ENCODE peak calls at places on chromosome 1, in five cellular contexts. One of them, this sample, is unnamed.

GRCh38 chr1:91502882-91503184 is 2.2 kb downstream of the CDC7 start:
- DNase-seq in HepG2: peak; percentile 83
- DNase-seq in HCT116: no peak
- DNase-seq in SK-N-SH: no peak
- DNase-seq in K562: peak; percentile 68
- DNase-seq in this sample: no peak

GRCh38 chr1:236058141-236058626 is 6.7 kb downstream of the NID1 start:
- DNase-seq in K562: no peak
- DNase-seq in SK-N-SH: peak; percentile 75
- DNase-seq in HepG2: no peak
- DNase-seq in HCT116: no peak
- DNase-seq in this sample: peak; percentile 83

GRCh38 chr1:116516631-116517030 is 54.2 kb downstream of the CD58 start:
- DNase-seq in HepG2: no peak
- DNase-seq in HCT116: no peak
- DNase-seq in SK-N-SH: no peak
- DNase-seq in K562: no peak
- DNase-seq in this sample: no peak

GRCh38 chr1:24636661-24637357 is 6.3 kb upstream of the SRRM1 start:
- DNase-seq in HepG2: no peak
- DNase-seq in SK-N-SH: no peak
- DNase-seq in K562: no peak
- DNase-seq in HCT116: no peak
- DNase-seq in this sample: no peak

GRCh38 chr1:17010601-17011438 is 908 bp downstream of the ATP13A2 start:
- DNase-seq in K562: peak; percentile 22
- DNase-seq in HepG2: no peak
- DNase-seq in SK-N-SH: peak; percentile 77
- DNase-seq in HCT116: no peak
- DNase-seq in this sample: no peak

GRCh38 chr1:47694011-47694890 is 256.4 kb downstream of the FOXD2 start:
- DNase-seq in HCT116: no peak
- DNase-seq in K562: no peak
- DNase-seq in HepG2: no peak
- DNase-seq in SK-N-SH: peak; percentile 45
- DNase-seq in this sample: no peak

GRCh38 chr1:36486436-36487335 is 4.0 kb upstream of the CSF3R start:
- DNase-seq in SK-N-SH: no peak
- DNase-seq in K562: peak; percentile 48
- DNase-seq in HCT116: no peak
- DNase-seq in HepG2: peak; percentile 98
- DNase-seq in this sample: no peak

GRCh38 chr1:207828485-207829158 is 76.8 kb downstream of the CD46 start:
- DNase-seq in HCT116: peak; percentile 73
- DNase-seq in HepG2: peak; percentile 87
- DNase-seq in K562: peak; percentile 91
- DNase-seq in SK-N-SH: peak; percentile 64
- DNase-seq in this sample: peak; percentile 81

GRCh38 chr1:55244476-55245109 is 29.4 kb upstream of the USP24 start:
- DNase-seq in HCT116: no peak
- DNase-seq in HepG2: peak; percentile 3
- DNase-seq in SK-N-SH: no peak
- DNase-seq in K562: no peak
- DNase-seq in this sample: no peak

GRCh38 chr1:1344672-1345361 is 4.4 kb downstream of the DVL1 start:
- DNase-seq in HepG2: no peak
- DNase-seq in HCT116: peak; percentile 95
- DNase-seq in SK-N-SH: peak; percentile 85
- DNase-seq in K562: peak; percentile 58
- DNase-seq in this sample: no peak

GRCh38 chr1:186286615-186287317 is 88.3 kb downstream of the TPR start:
- DNase-seq in SK-N-SH: no peak
- DNase-seq in HepG2: no peak
- DNase-seq in HCT116: no peak
- DNase-seq in K562: no peak
- DNase-seq in this sample: no peak

GRCh38 chr1:152449661-152450060 is 35.6 kb upstream of the CRNN start:
- DNase-seq in SK-N-SH: no peak
- DNase-seq in HCT116: no peak
- DNase-seq in K562: no peak
- DNase-seq in HepG2: no peak
- DNase-seq in this sample: no peak

GRCh38 chr1:205538211-205538840 is 33.9 kb downstream of the CDK18 start:
- DNase-seq in K562: no peak
- DNase-seq in HCT116: no peak
- DNase-seq in HepG2: no peak
- DNase-seq in SK-N-SH: no peak
- DNase-seq in this sample: no peak

GRCh38 chr1:234533034-234533571 is 54.1 kb upstream of the TARBP1 start:
- DNase-seq in SK-N-SH: no peak
- DNase-seq in HCT116: no peak
- DNase-seq in HepG2: no peak
- DNase-seq in K562: no peak
- DNase-seq in this sample: no peak

GRCh38 chr1:230864441-230864840 is 3.9 kb downstream of the C1orf198 start:
- DNase-seq in SK-N-SH: no peak
- DNase-seq in K562: no peak
- DNase-seq in HepG2: no peak
- DNase-seq in HCT116: no peak
- DNase-seq in this sample: no peak
- TF ChIP-seq ZBTB33 in SK-N-SH: no peak
- TF ChIP-seq ZBTB33 in K562: no peak
- TF ChIP-seq ZBTB33 in HepG2: no peak
- TF ChIP-seq ZBTB33 in HCT116: no peak
- TF ChIP-seq ZBTB33 in this sample: no peak

DNA sequence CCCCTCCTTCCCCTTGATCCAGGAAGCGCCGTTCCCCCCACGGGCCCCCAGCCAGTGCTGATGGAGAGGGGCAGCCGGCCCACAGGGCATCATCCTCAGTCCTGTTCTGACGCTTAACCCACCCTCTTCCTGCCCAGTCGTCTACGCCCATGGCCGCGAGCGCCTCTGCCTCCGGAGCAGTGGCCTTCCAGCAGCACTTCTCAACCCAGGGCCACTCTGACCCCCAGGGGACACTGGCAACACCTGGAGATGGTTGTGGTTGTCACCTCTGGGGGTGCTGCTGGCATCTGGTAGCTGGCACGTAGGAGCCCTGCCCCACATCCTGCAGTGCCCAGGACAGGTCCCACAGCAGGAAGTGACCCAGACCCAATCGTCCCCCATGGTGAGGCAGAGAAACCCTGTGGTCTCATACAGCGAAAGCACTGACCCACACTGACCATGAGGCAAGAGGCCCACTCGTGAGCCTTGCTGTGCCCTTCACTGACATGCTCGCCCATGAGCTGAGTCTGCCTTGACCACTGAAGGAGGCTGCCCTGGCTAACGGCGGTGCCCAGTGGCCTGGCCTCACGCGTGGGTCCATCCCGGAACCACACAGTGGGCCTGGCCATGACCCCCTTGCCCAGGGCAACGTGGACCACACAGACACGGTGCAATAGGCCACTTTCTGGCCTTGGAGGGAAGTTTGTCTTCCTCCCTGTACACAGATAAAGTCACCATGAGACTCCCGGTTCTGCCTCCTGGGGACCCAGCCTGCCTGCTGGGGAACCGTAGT is 96.8 kb upstream of the ARHGEF16 start:
- DNase-seq in HCT116: no peak
- DNase-seq in HepG2: no peak
- DNase-seq in SK-N-SH: no peak
- DNase-seq in K562: no peak
- DNase-seq in this sample: no peak
- TF ChIP-seq ZBTB33 in HCT116: no peak
- TF ChIP-seq ZBTB33 in HepG2: peak; percentile 68
- TF ChIP-seq ZBTB33 in SK-N-SH: no peak
- TF ChIP-seq ZBTB33 in K562: no peak
- TF ChIP-seq ZBTB33 in this sample: no peak

GRCh38 chr1:143680304-143680703 is 291.5 kb downstream of the FAM72C start:
- DNase-seq in K562: no peak
- DNase-seq in HCT116: no peak
- DNase-seq in HepG2: no peak
- DNase-seq in SK-N-SH: no peak
- DNase-seq in this sample: no peak
- TF ChIP-seq ZBTB33 in K562: no peak
- TF ChIP-seq ZBTB33 in HCT116: no peak
- TF ChIP-seq ZBTB33 in HepG2: no peak
- TF ChIP-seq ZBTB33 in SK-N-SH: no peak
- TF ChIP-seq ZBTB33 in this sample: no peak

GRCh38 chr1:229844675-229845074 is 218.6 kb downstream of the URB2 start:
- DNase-seq in HCT116: no peak
- DNase-seq in HepG2: no peak
- DNase-seq in K562: peak; percentile 14
- DNase-seq in SK-N-SH: no peak
- DNase-seq in this sample: no peak
- TF ChIP-seq ZBTB33 in HCT116: no peak
- TF ChIP-seq ZBTB33 in HepG2: no peak
- TF ChIP-seq ZBTB33 in K562: no peak
- TF ChIP-seq ZBTB33 in SK-N-SH: no peak
- TF ChIP-seq ZBTB33 in this sample: no peak

GRCh38 chr1:151134396-151134795 is 12.0 kb downstream of the SEMA6C start:
- DNase-seq in SK-N-SH: no peak
- DNase-seq in HCT116: no peak
- DNase-seq in K562: no peak
- DNase-seq in HepG2: no peak
- DNase-seq in this sample: no peak

GRCh38 chr1:151133339-151133761 is 13.1 kb downstream of the SEMA6C start:
- DNase-seq in K562: no peak
- DNase-seq in SK-N-SH: peak; percentile 18
- DNase-seq in HepG2: no peak
- DNase-seq in HCT116: no peak
- DNase-seq in this sample: no peak

GRCh38 chr1:151134991-151135390 is 11.4 kb downstream of the SEMA6C start:
- DNase-seq in SK-N-SH: no peak
- DNase-seq in K562: no peak
- DNase-seq in HepG2: no peak
- DNase-seq in HCT116: no peak
- DNase-seq in this sample: no peak

GRCh38 chr1:151137789-151138188 is 8.6 kb downstream of the SEMA6C start:
- DNase-seq in SK-N-SH: no peak
- DNase-seq in K562: no peak
- DNase-seq in HepG2: no peak
- DNase-seq in HCT116: no peak
- DNase-seq in this sample: no peak

GRCh38 chr1:151135433-151136385 is 10.7 kb downstream of the SEMA6C start:
- DNase-seq in K562: no peak
- DNase-seq in SK-N-SH: peak; percentile 17
- DNase-seq in HCT116: no peak
- DNase-seq in HepG2: no peak
- DNase-seq in this sample: no peak
- TF ChIP-seq ZBTB33 in K562: no peak
- TF ChIP-seq ZBTB33 in SK-N-SH: no peak
- TF ChIP-seq ZBTB33 in HCT116: no peak
- TF ChIP-seq ZBTB33 in HepG2: no peak
- TF ChIP-seq ZBTB33 in this sample: no peak

GRCh38 chr1:227260433-227260832 is 57.9 kb downstream of the CDC42BPA start:
- DNase-seq in SK-N-SH: no peak
- DNase-seq in HepG2: no peak
- DNase-seq in HCT116: no peak
- DNase-seq in K562: peak; percentile 87
- DNase-seq in this sample: no peak

GRCh38 chr1:227257964-227258363 is 60.3 kb downstream of the CDC42BPA start:
- DNase-seq in HCT116: no peak
- DNase-seq in HepG2: no peak
- DNase-seq in SK-N-SH: no peak
- DNase-seq in K562: peak; percentile 70
- DNase-seq in this sample: no peak

GRCh38 chr1:227265891-227266290 is 52.4 kb downstream of the CDC42BPA start:
- DNase-seq in HCT116: no peak
- DNase-seq in SK-N-SH: no peak
- DNase-seq in K562: no peak
- DNase-seq in HepG2: no peak
- DNase-seq in this sample: no peak

DNA sequence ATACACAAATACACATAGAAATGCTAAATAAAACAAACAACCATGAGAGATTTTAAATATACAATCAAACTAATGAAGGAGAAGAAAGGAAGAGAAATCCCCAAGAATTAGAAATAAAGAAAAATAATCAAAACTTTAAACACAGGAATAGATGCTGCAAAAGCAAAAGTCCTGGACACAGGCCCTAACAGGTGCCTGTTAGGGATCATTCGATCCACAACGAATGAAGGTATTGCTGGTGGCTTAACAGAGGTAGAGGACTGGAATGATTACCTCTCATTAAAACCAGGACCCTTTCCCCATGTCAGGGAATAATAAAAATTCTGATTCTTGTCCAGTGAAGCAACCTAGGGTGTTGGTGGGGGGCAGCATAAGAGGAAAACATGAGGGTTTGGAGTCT is 56.8 kb downstream of the CDC42BPA start:
- DNase-seq in K562: no peak
- DNase-seq in SK-N-SH: no peak
- DNase-seq in HCT116: no peak
- DNase-seq in HepG2: no peak
- DNase-seq in this sample: no peak
- TF ChIP-seq ZBTB33 in K562: no peak
- TF ChIP-seq ZBTB33 in SK-N-SH: no peak
- TF ChIP-seq ZBTB33 in HCT116: no peak
- TF ChIP-seq ZBTB33 in HepG2: no peak
- TF ChIP-seq ZBTB33 in this sample: no peak

GRCh38 chr1:183197762-183198161 is 11.7 kb downstream of the LAMC2 start:
- DNase-seq in K562: no peak
- DNase-seq in SK-N-SH: no peak
- DNase-seq in HepG2: no peak
- DNase-seq in HCT116: no peak
- DNase-seq in this sample: no peak

GRCh38 chr1:183199304-183199703 is 13.2 kb downstream of the LAMC2 start:
- DNase-seq in K562: no peak
- DNase-seq in SK-N-SH: no peak
- DNase-seq in HepG2: no peak
- DNase-seq in HCT116: no peak
- DNase-seq in this sample: no peak

GRCh38 chr1:183200451-183200850 is 14.4 kb downstream of the LAMC2 start:
- DNase-seq in HepG2: no peak
- DNase-seq in K562: no peak
- DNase-seq in HCT116: no peak
- DNase-seq in SK-N-SH: no peak
- DNase-seq in this sample: no peak

GRCh38 chr1:183195146-183195571 is 9.1 kb downstream of the LAMC2 start:
- DNase-seq in HCT116: peak; percentile 23
- DNase-seq in HepG2: no peak
- DNase-seq in SK-N-SH: no peak
- DNase-seq in K562: no peak
- DNase-seq in this sample: no peak

GRCh38 chr1:183198463-183198862 is 12.4 kb downstream of the LAMC2 start:
- DNase-seq in SK-N-SH: no peak
- DNase-seq in HepG2: no peak
- DNase-seq in HCT116: no peak
- DNase-seq in K562: no peak
- DNase-seq in this sample: no peak
- TF ChIP-seq ZBTB33 in SK-N-SH: no peak
- TF ChIP-seq ZBTB33 in HepG2: no peak
- TF ChIP-seq ZBTB33 in HCT116: no peak
- TF ChIP-seq ZBTB33 in K562: no peak
- TF ChIP-seq ZBTB33 in this sample: no peak

GRCh38 chr1:73998348-73998959 is 199.5 kb downstream of the LRRIQ3 start:
- DNase-seq in SK-N-SH: peak; percentile 18
- DNase-seq in HCT116: peak; percentile 8
- DNase-seq in K562: peak; percentile 6
- DNase-seq in HepG2: peak; percentile 17
- DNase-seq in this sample: peak; percentile 1
- TF ChIP-seq ZBTB33 in SK-N-SH: no peak
- TF ChIP-seq ZBTB33 in HCT116: no peak
- TF ChIP-seq ZBTB33 in K562: no peak
- TF ChIP-seq ZBTB33 in HepG2: no peak
- TF ChIP-seq ZBTB33 in this sample: no peak

GRCh38 chr1:155136728-155137127 is 1.1 kb downstream of the SLC50A1 start:
- DNase-seq in HCT116: no peak
- DNase-seq in K562: no peak
- DNase-seq in HepG2: no peak
- DNase-seq in SK-N-SH: no peak
- DNase-seq in this sample: no peak
- TF ChIP-seq ZBTB33 in HCT116: no peak
- TF ChIP-seq ZBTB33 in K562: no peak
- TF ChIP-seq ZBTB33 in HepG2: no peak
- TF ChIP-seq ZBTB33 in SK-N-SH: no peak
- TF ChIP-seq ZBTB33 in this sample: no peak

This sample was measured in GM12878.